ENCODE peak calls at places on chromosomes 5 and 9, in six cellular contexts. G is CD4-positive, alpha-beta memory T cell; C is T-helper 17 cell; T is psoas muscle; J is PC-3; V is CD8-positive, alpha-beta memory T cell. D is an unnamed sample. For H3K9me3, the result is how much of the 10 kb centered on the place peaks cover.

GRCh38 chr9:119836036-119836435 is 466.8 kb upstream of the BRINP1 start:
- DNase-seq in G (no peak), C (no peak), T (no peak), J (no peak), V (no peak), D (no peak)

GRCh38 chr9:93097496-93098205 is 1.6 kb downstream of the CARD19 start:
- DNase-seq in G (no peak), C (no peak), T (no peak), J (peak), V (no peak), D (no peak)

GRCh38 chr5:369151-369939 is 47.8 kb downstream of the AHRR start:
- DNase-seq in G (no peak), C (no peak), T (no peak), J (no peak), V (no peak), D (no peak)

GRCh38 chr5:38712416-38712815 is 133.4 kb upstream of the OSMR start:
- DNase-seq in G (no peak), C (no peak), T (no peak), J (no peak), V (no peak), D (no peak)

GRCh38 chr5:115543365-115543700 is 1.2 kb downstream of the FEM1C start:
- DNase-seq in G (no peak), C (no peak), T (no peak), J (no peak), V (no peak), D (no peak)

GRCh38 chr5:97534166-97534565 is 351.1 kb upstream of the RIOK2 start:
- DNase-seq in G (peak), C (no peak), T (no peak), J (peak), V (no peak), D (peak)

GRCh38 chr5:112616812-112617547 is 120.7 kb upstream of the APC start:
- DNase-seq in G (no peak), C (no peak), T (no peak), J (no peak), V (no peak), D (no peak)

GRCh38 chr9:82202808-82203207 is 214.2 kb downstream of the SPATA31D1 start:
- DNase-seq in G (no peak), C (no peak), T (no peak), J (peak), V (no peak), D (no peak)

GRCh38 chr5:36875051-36875788 is 1.3 kb upstream of the NIPBL start:
- DNase-seq in G (peak), C (peak), T (peak), J (peak), V (peak), D (peak)

GRCh38 chr5:155587458-155587857 is 573.9 kb downstream of the KIF4B start:
- DNase-seq in G (no peak), C (no peak), T (no peak), J (no peak), V (no peak), D (no peak)

GRCh38 chr9:87036482-87036881 is 89.2 kb upstream of the GAS1 start:
- DNase-seq in G (no peak), C (no peak), T (no peak), J (no peak), V (no peak), D (no peak)

GRCh38 chr9:126668058-126668457 is 54.3 kb downstream of the LMX1B start:
- DNase-seq in G (no peak), C (no peak), T (no peak), J (no peak), V (no peak), D (no peak)

GRCh38 chr5:10502578-10502977 is 60.9 kb downstream of the ROPN1L start:
- DNase-seq in G (no peak), C (no peak), T (no peak), J (no peak), V (no peak), D (no peak)

GRCh38 chr5:147081256-147081872 is 153.5 kb upstream of the STK32A start:
- DNase-seq in G (no peak), C (no peak), T (no peak), J (no peak), V (no peak), D (no peak)

GRCh38 chr5:2330325-2330724 is 421.2 kb downstream of the IRX2 start:
- DNase-seq in G (no peak), C (no peak), T (no peak), J (no peak), V (no peak), D (no peak)

GRCh38 chr5:2330731-2331130 is 420.7 kb downstream of the IRX2 start:
- DNase-seq in G (no peak), C (no peak), T (no peak), J (no peak), V (no peak), D (no peak)

GRCh38 chr5:2335156-2335555 is 416.3 kb downstream of the IRX2 start:
- DNase-seq in G (no peak), C (no peak), T (no peak), J (no peak), V (no peak), D (no peak)

GRCh38 chr5:2334686-2335085 is 416.8 kb downstream of the IRX2 start:
- DNase-seq in G (no peak), C (no peak), T (no peak), J (no peak), V (no peak), D (no peak)

GRCh38 chr5:2332521-2332920 is 419.0 kb downstream of the IRX2 start:
- DNase-seq in G (no peak), C (no peak), T (no peak), J (no peak), V (no peak), D (no peak)
- H3K9me3 ChIP-seq in G (under half), C (under half), T (under half), J (under half), V (under half), D (under half)

GRCh38 chr5:179454354-179454753 is 96.0 kb upstream of the RUFY1 start:
- DNase-seq in G (no peak), C (no peak), T (no peak), J (no peak), V (no peak), D (no peak)
- H3K9me3 ChIP-seq in G (under half), C (under half), T (under half), J (under half), V (under half), D (under half)

GRCh38 chr5:53594419-53594818 is 34.0 kb downstream of the NDUFS4 start:
- DNase-seq in G (no peak), C (no peak), T (no peak), J (no peak), V (no peak), D (no peak)
- H3K9me3 ChIP-seq in G (under half), C (under half), T (under half), J (under half), V (under half), D (under half)

DNA sequence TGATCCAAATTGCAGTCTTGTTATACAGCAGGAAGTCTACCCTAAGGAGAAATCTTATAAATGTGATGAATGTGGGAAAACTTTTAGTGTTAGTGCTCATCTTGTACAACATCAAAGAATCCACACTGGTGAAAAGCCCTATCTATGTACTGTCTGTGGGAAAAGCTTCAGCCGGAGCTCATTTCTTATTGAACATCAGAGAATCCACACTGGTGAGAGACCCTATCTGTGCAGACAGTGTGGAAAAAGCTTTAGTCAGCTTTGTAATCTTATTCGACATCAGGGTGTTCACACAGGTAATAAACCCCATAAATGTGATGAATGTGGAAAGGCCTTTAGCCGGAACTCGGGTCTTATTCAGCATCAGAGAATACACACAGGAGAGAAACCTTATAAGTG is 10.4 kb downstream of the ZNF189 start:
- DNase-seq in G (no peak), C (no peak), T (no peak), J (no peak), V (no peak), D (no peak)
- H3K9me3 ChIP-seq in G (under half), C (under half), T (half or more), J (under half), V (half or more), D (half or more)

DNA sequence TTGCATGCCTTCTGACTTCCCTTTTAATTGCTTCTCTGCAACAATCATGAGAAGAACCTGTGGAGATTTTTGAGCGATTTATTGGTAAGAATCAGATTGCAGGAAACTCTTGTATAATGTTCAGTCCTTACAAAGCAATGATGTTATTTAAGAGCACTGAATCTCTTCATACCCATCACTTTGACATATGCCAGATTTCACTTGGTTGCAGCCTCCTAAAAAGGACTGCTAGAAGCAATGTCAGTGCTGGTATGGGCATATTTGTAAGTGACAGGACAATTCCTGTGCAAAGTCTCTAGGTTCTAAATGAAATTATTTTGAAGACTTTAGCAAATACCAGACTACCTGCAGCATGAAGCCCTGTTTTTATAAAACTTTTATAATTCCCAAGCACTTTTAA is 2272.7 kb upstream of the WWC1 start:
- DNase-seq in G (no peak), C (no peak), T (no peak), J (no peak), V (no peak), D (no peak)
- H3K9me3 ChIP-seq in G (under half), C (under half), T (under half), J (under half), V (under half), D (under half)

D was measured in DND-41.